ENCODE peak calls at places on chromosomes 1 and 21, in five cellular contexts. Y is breast epithelium, L is endothelial cell of umbilical vein, F is left ventricle myocardium inferior, N is MM.1S. D is an unnamed sample.

GRCh38 chr1:225973158-225973557 is 26.0 kb downstream of the SDE2 start:
- DNase-seq in Y (no peak), L (no peak), F (no peak), N (no peak), D (no peak)

GRCh38 chr1:93717639-93718038 is 36.0 kb upstream of the BCAR3 start:
- DNase-seq in Y (no peak), L (no peak), F (no peak), N (no peak), D (no peak)

GRCh38 chr1:9910425-9911178 is 533 bp upstream of the CTNNBIP1 start:
- DNase-seq in Y (peak; percentile 100), L (peak; percentile 99), F (peak; percentile 100), N (peak; percentile 99), D (peak; percentile 100)

GRCh38 chr1:178881950-178882349 is 11.1 kb upstream of the ANGPTL1 start:
- DNase-seq in Y (no peak), L (no peak), F (no peak), N (no peak), D (no peak)

GRCh38 chr1:94828251-94828650 is 8.1 kb downstream of the SLC44A3 start:
- DNase-seq in Y (no peak), L (no peak), F (no peak), N (no peak), D (no peak)

GRCh38 chr21:33451634-33452071 is 28.1 kb downstream of the TMEM50B start:
- DNase-seq in Y (no peak), L (no peak), F (no peak), N (no peak), D (no peak)

GRCh38 chr1:6180578-6181311 is 624 bp upstream of the CHD5 start:
- DNase-seq in Y (no peak), L (no peak), F (no peak), N (no peak), D (no peak)

GRCh38 chr1:85628791-85629531 is 48.4 kb downstream of the CCN1 start:
- DNase-seq in Y (peak; percentile 81), L (peak; percentile 81), F (peak; percentile 52), N (no peak), D (no peak)

GRCh38 chr1:59564192-59564891 is 250.4 kb upstream of the HOOK1 start:
- DNase-seq in Y (no peak), L (no peak), F (no peak), N (no peak), D (no peak)

GRCh38 chr21:42237577-42237976 is 18.6 kb downstream of the ABCG1 start:
- DNase-seq in Y (no peak), L (no peak), F (no peak), N (no peak), D (peak; percentile 51)

GRCh38 chr1:231695439-231696255 is 69.1 kb downstream of the DISC1 start:
- DNase-seq in Y (no peak), L (no peak), F (peak; percentile 22), N (no peak), D (no peak)

GRCh38 chr1:219085082-219085481 is 88.6 kb upstream of the LYPLAL1 start:
- DNase-seq in Y (no peak), L (no peak), F (no peak), N (no peak), D (no peak)

GRCh38 chr21:32520885-32521735 is 64.2 kb downstream of the TCP10L start:
- DNase-seq in Y (peak; percentile 90), L (peak; percentile 98), F (peak; percentile 94), N (no peak), D (no peak)

GRCh38 chr1:223748773-223749733 is 36.7 kb downstream of the CAPN2 start:
- DNase-seq in Y (peak; percentile 46), L (peak; percentile 62), F (peak; percentile 63), N (peak; percentile 68), D (peak; percentile 69)

GRCh38 chr1:2215909-2216766 is 12.0 kb upstream of the SKI start:
- DNase-seq in Y (no peak), L (no peak), F (no peak), N (no peak), D (no peak)

GRCh38 chr1:115727706-115728249 is 40.7 kb downstream of the CASQ2 start:
- DNase-seq in Y (no peak), L (no peak), F (peak; percentile 56), N (no peak), D (no peak)

GRCh38 chr1:1021860-1022259 is 1.9 kb downstream of the AGRN start:
- DNase-seq in Y (no peak), L (no peak), F (no peak), N (no peak), D (no peak)

D was measured in GM12865.